ENCODE peak calls at places on chromosomes 2 and 18, in five cellular contexts. R, E, D, L and X are unnamed samples.

GRCh38 chr2:20667531-20668401 is 822 bp downstream of the GDF7 start:
- DNase-seq in R (no peak), E (no peak), D (no peak), L (no peak), X (no peak)

GRCh38 chr2:212843409-212844199 is 305.0 kb upstream of the ERBB4 start:
- DNase-seq in R (peak; percentile 89), E (no peak), D (peak; percentile 69), L (no peak), X (no peak)

GRCh38 chr2:230447455-230448451 is 31.8 kb downstream of the SP100 start:
- DNase-seq in R (no peak), E (peak; percentile 89), D (no peak), L (no peak), X (no peak)

GRCh38 chr2:85804583-85804982 is 50.8 kb downstream of the ATOH8 start:
- DNase-seq in R (no peak), E (peak; percentile 16), D (no peak), L (no peak), X (no peak)

GRCh38 chr2:224309216-224309615 is 92.7 kb downstream of the FAM124B start:
- DNase-seq in R (peak; percentile 91), E (no peak), D (peak; percentile 69), L (no peak), X (no peak)

GRCh38 chr2:188787002-188787660 is 187.0 kb upstream of the COL3A1 start:
- DNase-seq in R (peak; percentile 93), E (no peak), D (no peak), L (no peak), X (no peak)

GRCh38 chr2:151973901-151974199 is 125.0 kb downstream of the CACNB4 start:
- DNase-seq in R (peak; percentile 65), E (peak; percentile 31), D (peak; percentile 12), L (no peak), X (no peak)

GRCh38 chr2:159713691-159714585 is 1.6 kb downstream of the MARCHF7 start:
- DNase-seq in R (peak; percentile 77), E (no peak), D (no peak), L (no peak), X (no peak)

GRCh38 chr2:238883315-238884004 is 35.6 kb downstream of the TWIST2 start:
- DNase-seq in R (peak; percentile 65), E (no peak), D (peak; percentile 16), L (no peak), X (no peak)

GRCh38 chr18:57629399-57629798 is 7.8 kb upstream of the NARS1 start:
- DNase-seq in R (no peak), E (no peak), D (no peak), L (no peak), X (no peak)

GRCh38 chr18:44771957-44772917 is 91.5 kb downstream of the SETBP1 start:
- DNase-seq in R (peak; percentile 13), E (no peak), D (peak; percentile 76), L (peak; percentile 15), X (no peak)

GRCh38 chr2:17851731-17852585 is 26.5 kb upstream of the KCNS3 start:
- DNase-seq in R (peak; percentile 59), E (peak; percentile 63), D (peak; percentile 63), L (peak; percentile 31), X (peak; percentile 67)
- TF ChIP-seq CTCF in R (peak; percentile 98), E (peak; percentile 88), D (peak; percentile 85), L (peak; percentile 89), X (peak; percentile 91)

GRCh38 chr2:191220671-191221070 is 24.5 kb upstream of the MYO1B start:
- DNase-seq in R (no peak), E (peak; percentile 37), D (no peak), L (no peak), X (no peak)
- TF ChIP-seq CTCF in R (no peak), E (no peak), D (no peak), L (no peak), X (no peak)

DNA sequence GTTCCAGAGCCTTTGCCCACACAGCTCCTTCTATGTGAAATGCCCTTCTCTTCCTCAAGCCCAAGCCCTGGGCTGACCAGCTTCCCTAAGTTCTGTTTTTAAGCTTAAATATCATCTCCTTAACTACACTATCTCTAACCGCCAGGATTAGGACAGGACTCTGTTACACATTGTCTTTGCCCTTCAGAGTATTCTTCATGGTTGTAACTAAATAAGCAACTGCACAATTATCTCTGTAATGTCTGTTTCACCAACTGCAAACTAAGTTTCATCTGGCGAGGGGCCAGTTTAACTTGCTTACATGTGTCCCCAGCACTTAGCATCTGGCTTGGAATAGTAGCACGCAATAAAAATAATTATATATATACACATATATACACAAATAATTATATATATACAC is 1.1 kb upstream of the ERMN start:
- DNase-seq in R (no peak), E (no peak), D (no peak), L (no peak), X (no peak)
- TF ChIP-seq CTCF in R (no peak), E (no peak), D (no peak), L (no peak), X (no peak)

GRCh38 chr2:177255227-177255601 is 9.3 kb downstream of the NFE2L2 start:
- DNase-seq in R (no peak), E (no peak), D (no peak), L (no peak), X (no peak)

GRCh38 chr2:177256026-177256425 is 8.5 kb downstream of the NFE2L2 start:
- DNase-seq in R (no peak), E (no peak), D (no peak), L (no peak), X (no peak)

GRCh38 chr2:177252808-177253531 is 11.6 kb downstream of the NFE2L2 start:
- DNase-seq in R (no peak), E (no peak), D (no peak), L (no peak), X (no peak)

GRCh38 chr2:177253704-177254103 is 10.8 kb downstream of the NFE2L2 start:
- DNase-seq in R (no peak), E (no peak), D (no peak), L (no peak), X (no peak)

GRCh38 chr2:177254433-177255226 is 9.9 kb downstream of the NFE2L2 start:
- DNase-seq in R (peak; percentile 59), E (no peak), D (no peak), L (peak; percentile 31), X (peak; percentile 81)
- TF ChIP-seq CTCF in R (peak; percentile 31), E (peak; percentile 10), D (peak; percentile 42), L (peak; percentile 30), X (peak; percentile 82)

GRCh38 chr2:114005110-114005783 is 115.4 kb downstream of the ACTR3 start:
- DNase-seq in R (no peak), E (peak; percentile 58), D (no peak), L (no peak), X (no peak)
- TF ChIP-seq CTCF in R (no peak), E (no peak), D (no peak), L (no peak), X (no peak)

DNA sequence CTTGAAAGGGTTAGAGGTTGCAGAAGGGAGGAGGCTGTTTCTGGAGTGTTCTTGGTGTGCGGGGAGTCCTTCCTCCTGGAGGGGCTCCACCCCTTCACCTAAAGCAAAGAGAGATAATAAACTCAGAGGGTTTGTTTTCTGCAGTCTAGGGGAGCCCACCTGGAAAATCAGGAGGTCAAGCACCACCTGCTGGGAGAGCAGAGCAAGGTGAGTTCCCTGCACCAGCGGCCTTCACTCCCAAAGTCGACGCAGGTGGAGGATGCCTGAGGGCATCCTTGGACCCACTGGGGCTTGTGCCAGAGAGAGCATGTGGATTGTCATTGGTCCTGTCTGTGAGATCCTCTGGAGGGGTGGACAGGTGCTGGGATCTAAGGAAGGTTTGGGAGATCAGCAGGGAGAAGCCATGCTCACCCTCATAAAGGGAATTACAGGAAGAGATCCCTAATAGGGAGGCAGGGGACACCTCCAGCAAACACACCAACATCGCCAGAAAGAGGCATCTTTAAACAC is 116.7 kb downstream of the KCNF1 start:
- DNase-seq in R (no peak), E (no peak), D (no peak), L (no peak), X (peak; percentile 18)
- TF ChIP-seq CTCF in R (no peak), E (no peak), D (no peak), L (no peak), X (no peak)